ENCODE peak calls at places on chromosomes 11 and 22, in seven cellular contexts. One of them, this sample, is unnamed.
A peak's percentile ranks its signal among the peaks of the same experiment; 100 is the strongest.

GRCh38 chr11:85627332-85627997 is at the start of gene DLG2:
- DNase-seq in GM12865: peak; percentile 23
- DNase-seq in transverse colon: no peak
- DNase-seq in AG04449: no peak
- DNase-seq in cardiac fibroblast: peak; percentile 33
- DNase-seq in GM23338: peak; percentile 23
- DNase-seq in CD8-positive, alpha-beta memory T cell: no peak
- DNase-seq in this sample: peak; percentile 30

GRCh38 chr11:8082391-8083087 is 1.5 kb downstream of the TUB start:
- DNase-seq in GM12865: no peak
- DNase-seq in CD8-positive, alpha-beta memory T cell: no peak
- DNase-seq in transverse colon: no peak
- DNase-seq in AG04449: no peak
- DNase-seq in cardiac fibroblast: no peak
- DNase-seq in GM23338: peak; percentile 64
- DNase-seq in this sample: peak; percentile 48

GRCh38 chr11:120391297-120391696 is 55.1 kb downstream of the ARHGEF12 start:
- DNase-seq in CD8-positive, alpha-beta memory T cell: no peak
- DNase-seq in GM12865: no peak
- DNase-seq in cardiac fibroblast: peak; percentile 16
- DNase-seq in GM23338: peak; percentile 31
- DNase-seq in AG04449: no peak
- DNase-seq in transverse colon: no peak
- DNase-seq in this sample: no peak

GRCh38 chr11:15627560-15627959 is 512.8 kb downstream of the INSC start:
- DNase-seq in transverse colon: no peak
- DNase-seq in GM12865: no peak
- DNase-seq in GM23338: no peak
- DNase-seq in CD8-positive, alpha-beta memory T cell: no peak
- DNase-seq in AG04449: no peak
- DNase-seq in cardiac fibroblast: no peak
- DNase-seq in this sample: no peak

GRCh38 chr22:47631571-47632102 is 869.2 kb downstream of the TBC1D22A start:
- DNase-seq in GM12865: no peak
- DNase-seq in GM23338: no peak
- DNase-seq in cardiac fibroblast: no peak
- DNase-seq in CD8-positive, alpha-beta memory T cell: no peak
- DNase-seq in transverse colon: no peak
- DNase-seq in AG04449: no peak
- DNase-seq in this sample: peak; percentile 79

GRCh38 chr11:134466035-134466908 is 54.2 kb upstream of the B3GAT1 start:
- DNase-seq in transverse colon: peak; percentile 77
- DNase-seq in CD8-positive, alpha-beta memory T cell: no peak
- DNase-seq in cardiac fibroblast: no peak
- DNase-seq in GM12865: no peak
- DNase-seq in GM23338: peak; percentile 76
- DNase-seq in AG04449: no peak
- DNase-seq in this sample: no peak

GRCh38 chr22:22043296-22044078 is 60.9 kb upstream of the TOP3B start:
- DNase-seq in GM23338: no peak
- DNase-seq in transverse colon: no peak
- DNase-seq in CD8-positive, alpha-beta memory T cell: no peak
- DNase-seq in AG04449: no peak
- DNase-seq in GM12865: peak; percentile 49
- DNase-seq in cardiac fibroblast: no peak
- DNase-seq in this sample: no peak

GRCh38 chr11:84345027-84345426 is 1058.9 kb upstream of the CCDC90B start:
- DNase-seq in transverse colon: no peak
- DNase-seq in CD8-positive, alpha-beta memory T cell: no peak
- DNase-seq in GM12865: no peak
- DNase-seq in GM23338: no peak
- DNase-seq in AG04449: no peak
- DNase-seq in cardiac fibroblast: no peak
- DNase-seq in this sample: no peak

GRCh38 chr11:111981270-111981669 is 43.9 kb upstream of the DLAT start:
- DNase-seq in cardiac fibroblast: no peak
- DNase-seq in GM12865: no peak
- DNase-seq in AG04449: no peak
- DNase-seq in transverse colon: no peak
- DNase-seq in GM23338: no peak
- DNase-seq in CD8-positive, alpha-beta memory T cell: no peak
- DNase-seq in this sample: no peak

GRCh38 chr11:103112364-103112763 is 3.1 kb downstream of the DYNC2H1 start:
- DNase-seq in cardiac fibroblast: peak; percentile 4
- DNase-seq in GM12865: no peak
- DNase-seq in GM23338: no peak
- DNase-seq in CD8-positive, alpha-beta memory T cell: no peak
- DNase-seq in transverse colon: no peak
- DNase-seq in AG04449: no peak
- DNase-seq in this sample: no peak

GRCh38 chr11:122900803-122901202 is 18.2 kb downstream of the JHY start:
- DNase-seq in CD8-positive, alpha-beta memory T cell: no peak
- DNase-seq in transverse colon: no peak
- DNase-seq in cardiac fibroblast: peak; percentile 30
- DNase-seq in GM23338: no peak
- DNase-seq in GM12865: no peak
- DNase-seq in AG04449: no peak
- DNase-seq in this sample: no peak

GRCh38 chr11:27699242-27699925 is 871 bp downstream of the BDNF start:
- DNase-seq in GM12865: no peak
- DNase-seq in CD8-positive, alpha-beta memory T cell: no peak
- DNase-seq in GM23338: peak; percentile 72
- DNase-seq in cardiac fibroblast: peak; percentile 54
- DNase-seq in AG04449: no peak
- DNase-seq in transverse colon: no peak
- DNase-seq in this sample: no peak

GRCh38 chr22:19473578-19473977 is 5.4 kb downstream of the UFD1 start:
- DNase-seq in cardiac fibroblast: no peak
- DNase-seq in CD8-positive, alpha-beta memory T cell: no peak
- DNase-seq in GM23338: no peak
- DNase-seq in AG04449: no peak
- DNase-seq in transverse colon: no peak
- DNase-seq in GM12865: no peak
- DNase-seq in this sample: no peak

GRCh38 chr11:27557223-27557622 is 50.7 kb upstream of the LIN7C start:
- DNase-seq in cardiac fibroblast: no peak
- DNase-seq in CD8-positive, alpha-beta memory T cell: no peak
- DNase-seq in GM23338: no peak
- DNase-seq in GM12865: no peak
- DNase-seq in AG04449: peak; percentile 69
- DNase-seq in transverse colon: no peak
- DNase-seq in this sample: no peak

GRCh38 chr11:31813961-31814868 is 3.1 kb upstream of the PAX6 start:
- DNase-seq in cardiac fibroblast: no peak
- DNase-seq in GM12865: no peak
- DNase-seq in transverse colon: no peak
- DNase-seq in AG04449: no peak
- DNase-seq in CD8-positive, alpha-beta memory T cell: no peak
- DNase-seq in GM23338: peak; percentile 61
- DNase-seq in this sample: no peak

GRCh38 chr11:43575931-43576833 is 104.4 kb upstream of the HSD17B12 start:
- DNase-seq in AG04449: no peak
- DNase-seq in GM23338: no peak
- DNase-seq in GM12865: no peak
- DNase-seq in transverse colon: no peak
- DNase-seq in cardiac fibroblast: peak; percentile 10
- DNase-seq in CD8-positive, alpha-beta memory T cell: no peak
- DNase-seq in this sample: no peak
- H3K4me3 ChIP-seq in AG04449: peak overlapping the region; percentile 47
- H3K4me3 ChIP-seq in GM23338: peak overlapping the region; percentile 72
- H3K4me3 ChIP-seq in GM12865: no peak overlapping the region
- H3K4me3 ChIP-seq in transverse colon: no peak overlapping the region
- H3K4me3 ChIP-seq in cardiac fibroblast: peak overlapping the region; percentile 19
- H3K4me3 ChIP-seq in CD8-positive, alpha-beta memory T cell: no peak overlapping the region
- H3K4me3 ChIP-seq in this sample: no peak overlapping the region

GRCh38 chr22:41308054-41308453 is 6.7 kb downstream of the ZC3H7B start:
- DNase-seq in cardiac fibroblast: peak; percentile 28
- DNase-seq in GM12865: no peak
- DNase-seq in AG04449: no peak
- DNase-seq in transverse colon: no peak
- DNase-seq in CD8-positive, alpha-beta memory T cell: no peak
- DNase-seq in GM23338: peak; percentile 45
- DNase-seq in this sample: no peak
- H3K4me3 ChIP-seq in cardiac fibroblast: no peak overlapping the region
- H3K4me3 ChIP-seq in GM12865: no peak overlapping the region
- H3K4me3 ChIP-seq in AG04449: no peak overlapping the region
- H3K4me3 ChIP-seq in transverse colon: no peak overlapping the region
- H3K4me3 ChIP-seq in CD8-positive, alpha-beta memory T cell: no peak overlapping the region
- H3K4me3 ChIP-seq in GM23338: no peak overlapping the region
- H3K4me3 ChIP-seq in this sample: no peak overlapping the region

DNA sequence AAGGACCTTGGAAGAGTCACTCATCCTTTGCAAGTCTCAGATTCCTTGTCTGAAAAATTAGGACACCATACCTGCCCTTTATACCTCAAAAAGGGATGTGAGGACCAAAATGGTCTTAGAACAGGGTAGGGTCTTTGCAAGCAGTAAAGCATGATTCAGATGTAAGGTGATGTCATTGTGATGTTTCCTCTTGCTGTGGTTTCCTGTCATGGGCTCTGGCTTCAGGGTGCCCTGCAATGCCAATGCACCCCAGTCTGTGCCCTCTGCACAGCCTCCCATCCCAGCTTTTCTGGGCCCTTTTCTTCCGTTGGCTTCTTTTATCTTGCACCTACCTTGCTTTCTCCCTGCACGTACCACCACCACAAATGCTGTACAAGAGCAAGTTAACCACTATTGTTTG is 87.8 kb upstream of the NNMT start:
- DNase-seq in GM23338: no peak
- DNase-seq in cardiac fibroblast: no peak
- DNase-seq in AG04449: no peak
- DNase-seq in CD8-positive, alpha-beta memory T cell: peak; percentile 17
- DNase-seq in transverse colon: no peak
- DNase-seq in GM12865: no peak
- DNase-seq in this sample: no peak
- H3K4me3 ChIP-seq in GM23338: no peak overlapping the region
- H3K4me3 ChIP-seq in cardiac fibroblast: no peak overlapping the region
- H3K4me3 ChIP-seq in AG04449: no peak overlapping the region
- H3K4me3 ChIP-seq in CD8-positive, alpha-beta memory T cell: no peak overlapping the region
- H3K4me3 ChIP-seq in transverse colon: no peak overlapping the region
- H3K4me3 ChIP-seq in GM12865: no peak overlapping the region
- H3K4me3 ChIP-seq in this sample: no peak overlapping the region

GRCh38 chr11:67309661-67310061 is 6.3 kb downstream of the SSH3 start:
- DNase-seq in cardiac fibroblast: no peak
- DNase-seq in transverse colon: peak; percentile 7
- DNase-seq in GM23338: no peak
- DNase-seq in CD8-positive, alpha-beta memory T cell: no peak
- DNase-seq in GM12865: no peak
- DNase-seq in AG04449: no peak
- DNase-seq in this sample: peak; percentile 4

GRCh38 chr11:67310246-67311050 is 7.1 kb downstream of the SSH3 start:
- DNase-seq in CD8-positive, alpha-beta memory T cell: no peak
- DNase-seq in cardiac fibroblast: no peak
- DNase-seq in GM23338: no peak
- DNase-seq in GM12865: no peak
- DNase-seq in transverse colon: no peak
- DNase-seq in AG04449: no peak
- DNase-seq in this sample: no peak

GRCh38 chr11:67311556-67312082 is 8.3 kb downstream of the SSH3 start:
- DNase-seq in transverse colon: no peak
- DNase-seq in AG04449: no peak
- DNase-seq in GM12865: no peak
- DNase-seq in GM23338: no peak
- DNase-seq in cardiac fibroblast: no peak
- DNase-seq in CD8-positive, alpha-beta memory T cell: no peak
- DNase-seq in this sample: peak; percentile 11

GRCh38 chr11:67312187-67313021 is 9.1 kb downstream of the SSH3 start:
- DNase-seq in transverse colon: peak; percentile 85
- DNase-seq in GM23338: no peak
- DNase-seq in CD8-positive, alpha-beta memory T cell: peak; percentile 47
- DNase-seq in GM12865: no peak
- DNase-seq in AG04449: no peak
- DNase-seq in cardiac fibroblast: no peak
- DNase-seq in this sample: peak; percentile 37

DNA sequence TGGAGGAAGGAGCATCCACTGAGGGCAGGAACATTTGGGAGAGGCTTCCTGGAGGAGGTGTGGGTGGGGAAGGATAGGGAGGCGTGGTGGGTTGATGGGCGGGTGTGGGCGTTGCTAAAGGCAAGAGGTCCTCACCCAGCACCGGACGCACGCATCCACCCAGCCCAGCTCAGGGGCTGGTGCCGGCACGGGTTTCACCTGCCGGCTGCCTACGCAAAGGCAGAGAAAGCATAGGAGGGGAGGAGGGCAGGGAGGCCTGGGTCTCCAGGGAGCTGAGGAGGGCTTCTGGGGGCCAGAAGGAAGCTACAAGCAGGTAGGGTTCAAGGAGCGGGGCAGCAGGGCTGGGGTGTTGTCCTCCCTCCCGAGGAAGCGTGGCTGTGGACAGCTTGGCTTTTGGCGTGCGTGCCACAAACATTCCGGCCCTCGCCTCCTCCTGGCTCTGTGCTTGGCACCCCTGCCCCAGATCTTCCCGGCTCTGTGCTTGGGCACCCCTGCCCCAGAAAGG is 7.8 kb downstream of the SSH3 start:
- DNase-seq in AG04449: no peak
- DNase-seq in GM23338: no peak
- DNase-seq in transverse colon: no peak
- DNase-seq in GM12865: no peak
- DNase-seq in cardiac fibroblast: no peak
- DNase-seq in CD8-positive, alpha-beta memory T cell: no peak
- DNase-seq in this sample: peak; percentile 5
- H3K4me3 ChIP-seq in AG04449: no peak overlapping the region
- H3K4me3 ChIP-seq in GM23338: no peak overlapping the region
- H3K4me3 ChIP-seq in transverse colon: no peak overlapping the region
- H3K4me3 ChIP-seq in GM12865: no peak overlapping the region
- H3K4me3 ChIP-seq in cardiac fibroblast: no peak overlapping the region
- H3K4me3 ChIP-seq in CD8-positive, alpha-beta memory T cell: no peak overlapping the region
- H3K4me3 ChIP-seq in this sample: no peak overlapping the region

DNA sequence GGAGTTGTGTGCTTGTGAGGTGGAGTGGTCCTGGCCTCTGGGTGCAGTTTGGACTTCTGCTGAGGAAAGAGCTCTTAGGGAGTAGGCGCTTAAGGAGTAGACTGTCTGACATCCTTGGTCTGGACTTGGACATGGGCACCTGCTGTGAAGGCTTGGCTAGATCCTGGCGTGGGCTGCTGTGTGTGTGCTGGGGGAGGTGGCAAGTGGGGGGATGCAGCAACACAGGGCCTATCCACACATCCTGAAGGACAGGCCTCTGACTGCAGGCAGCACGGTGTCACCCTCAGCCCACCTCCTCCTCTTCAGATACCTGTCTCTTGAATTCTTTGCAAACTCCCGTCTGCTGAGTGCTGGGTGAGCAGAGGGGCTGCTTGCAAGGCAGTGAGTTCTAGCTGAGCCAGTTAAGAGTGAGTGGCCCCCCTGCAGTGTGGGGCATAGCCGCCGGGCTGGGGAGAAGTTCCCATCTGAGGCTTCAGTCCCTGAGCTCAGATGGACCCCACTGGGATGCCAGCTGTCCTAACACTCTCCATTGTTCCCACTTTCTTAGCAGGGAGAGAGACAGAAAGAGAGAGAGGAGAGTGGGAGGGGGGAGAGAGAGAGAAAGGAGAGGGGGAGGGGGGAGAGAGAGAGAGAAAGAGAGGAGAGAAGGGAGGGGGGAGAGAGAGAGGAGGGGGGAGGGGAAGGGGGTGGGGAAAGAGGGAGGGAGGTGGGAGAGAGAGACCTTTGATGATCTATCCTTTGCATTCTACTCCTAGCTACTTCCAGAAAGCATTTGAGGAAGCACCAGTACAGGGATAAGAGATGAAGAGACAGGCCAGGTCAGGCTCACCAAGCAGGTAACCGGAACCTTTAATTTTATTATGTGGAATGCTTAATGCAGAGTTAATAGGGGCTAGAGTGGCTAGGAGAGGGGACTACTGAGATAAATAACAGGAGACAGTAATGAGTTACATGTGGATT is 12.6 kb downstream of the SOX10 start:
- DNase-seq in GM23338: peak; percentile 76
- DNase-seq in cardiac fibroblast: no peak
- DNase-seq in GM12865: no peak
- DNase-seq in AG04449: no peak
- DNase-seq in transverse colon: no peak
- DNase-seq in CD8-positive, alpha-beta memory T cell: no peak
- DNase-seq in this sample: no peak
- H3K4me3 ChIP-seq in GM23338: peak overlapping the region; percentile 41
- H3K4me3 ChIP-seq in cardiac fibroblast: no peak overlapping the region
- H3K4me3 ChIP-seq in GM12865: no peak overlapping the region
- H3K4me3 ChIP-seq in AG04449: no peak overlapping the region
- H3K4me3 ChIP-seq in transverse colon: no peak overlapping the region
- H3K4me3 ChIP-seq in CD8-positive, alpha-beta memory T cell: no peak overlapping the region
- H3K4me3 ChIP-seq in this sample: no peak overlapping the region